ENCODE peak calls at places on chromosomes 11 and 22, in nine cellular contexts. One of them, this sample, is unnamed.
A peak's percentile ranks its signal among the peaks of the same experiment; 100 is the strongest.

GRCh38 chr11:64285885-64286800 is 495 bp downstream of the GPR137 start:
- DNase-seq in uterus: no peak
- DNase-seq in pancreas: peak; percentile 64
- DNase-seq in left ventricle myocardium inferior: no peak
- DNase-seq in tibial artery: no peak
- DNase-seq in K562: no peak
- DNase-seq in lower lobe of right lung: no peak
- DNase-seq in fibroblast of mammary gland: no peak
- DNase-seq in heart left ventricle: no peak
- DNase-seq in this sample: no peak

GRCh38 chr22:17201285-17201945 is 17.8 kb downstream of the ADA2 start:
- DNase-seq in fibroblast of mammary gland: peak; percentile 53
- DNase-seq in lower lobe of right lung: no peak
- DNase-seq in heart left ventricle: no peak
- DNase-seq in tibial artery: no peak
- DNase-seq in uterus: no peak
- DNase-seq in left ventricle myocardium inferior: no peak
- DNase-seq in pancreas: no peak
- DNase-seq in K562: peak; percentile 30
- DNase-seq in this sample: peak; percentile 8

GRCh38 chr11:6612816-6613136 is 760 bp upstream of the TAF10 start:
- DNase-seq in lower lobe of right lung: no peak
- DNase-seq in heart left ventricle: no peak
- DNase-seq in tibial artery: peak; percentile 70
- DNase-seq in pancreas: no peak
- DNase-seq in uterus: no peak
- DNase-seq in K562: peak; percentile 56
- DNase-seq in fibroblast of mammary gland: no peak
- DNase-seq in left ventricle myocardium inferior: no peak
- DNase-seq in this sample: no peak

GRCh38 chr11:86954288-86955110 is 696 bp downstream of the FZD4 start:
- DNase-seq in lower lobe of right lung: peak; percentile 52
- DNase-seq in uterus: peak; percentile 46
- DNase-seq in fibroblast of mammary gland: no peak
- DNase-seq in pancreas: peak; percentile 74
- DNase-seq in tibial artery: peak; percentile 69
- DNase-seq in left ventricle myocardium inferior: no peak
- DNase-seq in heart left ventricle: peak; percentile 59
- DNase-seq in K562: peak; percentile 32
- DNase-seq in this sample: no peak

GRCh38 chr11:88320149-88320559 is 17.4 kb downstream of the CTSC start:
- DNase-seq in left ventricle myocardium inferior: no peak
- DNase-seq in lower lobe of right lung: no peak
- DNase-seq in K562: no peak
- DNase-seq in pancreas: no peak
- DNase-seq in heart left ventricle: no peak
- DNase-seq in uterus: no peak
- DNase-seq in tibial artery: no peak
- DNase-seq in fibroblast of mammary gland: peak; percentile 85
- DNase-seq in this sample: peak; percentile 95

GRCh38 chr11:22787565-22788162 is 41.9 kb downstream of the SVIP start:
- DNase-seq in tibial artery: no peak
- DNase-seq in fibroblast of mammary gland: peak; percentile 36
- DNase-seq in left ventricle myocardium inferior: no peak
- DNase-seq in uterus: no peak
- DNase-seq in pancreas: peak; percentile 8
- DNase-seq in lower lobe of right lung: no peak
- DNase-seq in heart left ventricle: no peak
- DNase-seq in K562: peak; percentile 54
- DNase-seq in this sample: peak; percentile 18

GRCh38 chr11:10428453-10428852 is 26.6 kb upstream of the AMPD3 start:
- DNase-seq in lower lobe of right lung: no peak
- DNase-seq in left ventricle myocardium inferior: no peak
- DNase-seq in heart left ventricle: no peak
- DNase-seq in pancreas: no peak
- DNase-seq in fibroblast of mammary gland: no peak
- DNase-seq in uterus: no peak
- DNase-seq in K562: no peak
- DNase-seq in tibial artery: no peak
- DNase-seq in this sample: no peak

GRCh38 chr22:38132136-38132535 is 21.7 kb upstream of the BAIAP2L2 start:
- DNase-seq in tibial artery: peak; percentile 43
- DNase-seq in K562: no peak
- DNase-seq in heart left ventricle: no peak
- DNase-seq in uterus: no peak
- DNase-seq in left ventricle myocardium inferior: no peak
- DNase-seq in fibroblast of mammary gland: no peak
- DNase-seq in pancreas: no peak
- DNase-seq in lower lobe of right lung: no peak
- DNase-seq in this sample: no peak

GRCh38 chr11:8711895-8712442 is 29.4 kb downstream of the RPL27A start:
- DNase-seq in K562: no peak
- DNase-seq in lower lobe of right lung: no peak
- DNase-seq in tibial artery: no peak
- DNase-seq in left ventricle myocardium inferior: no peak
- DNase-seq in uterus: no peak
- DNase-seq in heart left ventricle: no peak
- DNase-seq in fibroblast of mammary gland: no peak
- DNase-seq in pancreas: no peak
- DNase-seq in this sample: no peak

GRCh38 chr22:37025500-37026070 is 6.0 kb downstream of the MPST start:
- DNase-seq in tibial artery: no peak
- DNase-seq in K562: no peak
- DNase-seq in lower lobe of right lung: no peak
- DNase-seq in fibroblast of mammary gland: no peak
- DNase-seq in heart left ventricle: no peak
- DNase-seq in uterus: no peak
- DNase-seq in pancreas: no peak
- DNase-seq in left ventricle myocardium inferior: no peak
- DNase-seq in this sample: no peak

GRCh38 chr11:123684601-123685000 is 30.2 kb upstream of the SCN3B start:
- DNase-seq in fibroblast of mammary gland: no peak
- DNase-seq in uterus: no peak
- DNase-seq in K562: no peak
- DNase-seq in tibial artery: no peak
- DNase-seq in pancreas: no peak
- DNase-seq in lower lobe of right lung: no peak
- DNase-seq in left ventricle myocardium inferior: no peak
- DNase-seq in heart left ventricle: no peak
- DNase-seq in this sample: no peak

GRCh38 chr11:117792241-117792640 is 4.8 kb downstream of the DSCAML1 start:
- DNase-seq in uterus: no peak
- DNase-seq in K562: no peak
- DNase-seq in pancreas: no peak
- DNase-seq in left ventricle myocardium inferior: no peak
- DNase-seq in lower lobe of right lung: peak; percentile 71
- DNase-seq in fibroblast of mammary gland: no peak
- DNase-seq in tibial artery: no peak
- DNase-seq in heart left ventricle: no peak
- DNase-seq in this sample: no peak

GRCh38 chr22:23068096-23068831 is 2.1 kb upstream of the GNAZ start:
- DNase-seq in pancreas: no peak
- DNase-seq in left ventricle myocardium inferior: no peak
- DNase-seq in heart left ventricle: no peak
- DNase-seq in uterus: peak; percentile 12
- DNase-seq in fibroblast of mammary gland: no peak
- DNase-seq in tibial artery: peak; percentile 59
- DNase-seq in lower lobe of right lung: peak; percentile 43
- DNase-seq in K562: no peak
- DNase-seq in this sample: no peak

GRCh38 chr11:59556115-59556882 is 45.0 kb downstream of the OR4D9 start:
- DNase-seq in K562: peak; percentile 93
- DNase-seq in uterus: peak; percentile 61
- DNase-seq in left ventricle myocardium inferior: peak; percentile 31
- DNase-seq in pancreas: peak; percentile 31
- DNase-seq in lower lobe of right lung: no peak
- DNase-seq in tibial artery: peak; percentile 78
- DNase-seq in heart left ventricle: peak; percentile 45
- DNase-seq in fibroblast of mammary gland: peak; percentile 93
- DNase-seq in this sample: peak; percentile 85

GRCh38 chr11:69799582-69799981 is 19.6 kb downstream of the FGF3 start:
- DNase-seq in pancreas: no peak
- DNase-seq in uterus: no peak
- DNase-seq in fibroblast of mammary gland: peak; percentile 31
- DNase-seq in heart left ventricle: no peak
- DNase-seq in tibial artery: no peak
- DNase-seq in left ventricle myocardium inferior: no peak
- DNase-seq in K562: peak; percentile 67
- DNase-seq in lower lobe of right lung: no peak
- DNase-seq in this sample: peak; percentile 8

GRCh38 chr22:49702068-49702397 is 125.6 kb downstream of the BRD1 start:
- DNase-seq in tibial artery: no peak
- DNase-seq in uterus: no peak
- DNase-seq in lower lobe of right lung: no peak
- DNase-seq in K562: no peak
- DNase-seq in pancreas: no peak
- DNase-seq in fibroblast of mammary gland: no peak
- DNase-seq in heart left ventricle: no peak
- DNase-seq in left ventricle myocardium inferior: no peak
- DNase-seq in this sample: no peak

GRCh38 chr11:64313491-64314145 is 3.7 kb downstream of the TRMT112 start:
- DNase-seq in fibroblast of mammary gland: peak; percentile 72
- DNase-seq in lower lobe of right lung: no peak
- DNase-seq in left ventricle myocardium inferior: peak; percentile 69
- DNase-seq in heart left ventricle: peak; percentile 58
- DNase-seq in uterus: no peak
- DNase-seq in pancreas: no peak
- DNase-seq in tibial artery: peak; percentile 84
- DNase-seq in K562: no peak
- DNase-seq in this sample: no peak

GRCh38 chr11:7072401-7073028 is 16.3 kb upstream of the RBMXL2 start:
- DNase-seq in heart left ventricle: no peak
- DNase-seq in fibroblast of mammary gland: no peak
- DNase-seq in pancreas: no peak
- DNase-seq in tibial artery: no peak
- DNase-seq in uterus: no peak
- DNase-seq in left ventricle myocardium inferior: no peak
- DNase-seq in K562: peak; percentile 30
- DNase-seq in lower lobe of right lung: no peak
- DNase-seq in this sample: no peak

DNA sequence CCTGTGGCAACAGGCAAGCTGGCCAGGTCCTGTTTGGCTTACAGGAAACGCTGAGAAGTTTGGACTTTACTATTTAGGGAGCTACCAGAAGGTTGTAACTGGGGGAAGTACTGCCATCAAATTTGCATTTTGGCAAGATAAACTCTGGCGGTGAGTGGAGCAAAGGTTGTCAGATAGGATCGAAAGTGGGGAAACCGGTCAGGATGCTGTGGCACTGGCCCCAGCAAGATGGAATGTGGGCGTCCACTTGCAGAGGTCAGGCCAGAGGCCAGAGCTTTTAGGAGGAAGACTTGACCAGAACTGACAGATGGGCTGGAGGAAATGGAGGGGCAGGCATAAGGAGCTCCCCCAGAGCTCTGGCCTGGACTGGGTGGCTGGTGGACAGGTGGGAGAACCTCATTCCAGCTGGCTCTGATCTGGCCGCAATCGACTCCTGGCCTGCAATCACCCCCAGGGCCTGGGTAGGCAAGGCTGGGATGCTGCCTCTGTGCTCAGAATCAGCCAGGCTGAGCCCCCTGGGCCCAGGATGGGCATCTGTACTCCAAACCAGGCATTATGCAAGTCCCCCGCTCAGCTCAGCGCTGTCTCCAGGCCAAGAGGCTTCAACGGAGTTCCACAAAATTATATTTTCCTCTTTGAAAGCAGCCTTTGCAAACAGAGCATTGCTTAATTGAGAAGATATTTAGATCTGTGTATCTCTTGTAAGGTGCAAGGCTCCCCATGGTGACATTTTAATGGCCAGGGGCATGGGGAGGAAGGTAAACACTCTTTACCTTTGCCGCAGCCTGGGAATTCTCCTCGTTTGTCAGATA is 178.3 kb upstream of the NECTIN1 start:
- DNase-seq in heart left ventricle: no peak
- DNase-seq in left ventricle myocardium inferior: no peak
- DNase-seq in tibial artery: no peak
- DNase-seq in uterus: no peak
- DNase-seq in fibroblast of mammary gland: no peak
- DNase-seq in pancreas: peak; percentile 77
- DNase-seq in lower lobe of right lung: peak; percentile 56
- DNase-seq in K562: no peak
- DNase-seq in this sample: no peak
- H3K4me3 ChIP-seq in heart left ventricle: no peak overlapping the region
- H3K4me3 ChIP-seq in left ventricle myocardium inferior: no peak overlapping the region
- H3K4me3 ChIP-seq in tibial artery: no peak overlapping the region
- H3K4me3 ChIP-seq in uterus: no peak overlapping the region
- H3K4me3 ChIP-seq in fibroblast of mammary gland: no peak overlapping the region
- H3K4me3 ChIP-seq in pancreas: no peak overlapping the region
- H3K4me3 ChIP-seq in lower lobe of right lung: no peak overlapping the region
- H3K4me3 ChIP-seq in K562: no peak overlapping the region
- H3K4me3 ChIP-seq in this sample: no peak overlapping the region

GRCh38 chr11:130782361-130783221 is 133.7 kb downstream of the SNX19 start:
- DNase-seq in fibroblast of mammary gland: peak; percentile 73
- DNase-seq in pancreas: no peak
- DNase-seq in left ventricle myocardium inferior: no peak
- DNase-seq in lower lobe of right lung: no peak
- DNase-seq in heart left ventricle: no peak
- DNase-seq in uterus: no peak
- DNase-seq in K562: no peak
- DNase-seq in tibial artery: no peak
- DNase-seq in this sample: peak; percentile 38
- TF ChIP-seq CTCF in fibroblast of mammary gland: no peak
- TF ChIP-seq CTCF in pancreas: no peak
- TF ChIP-seq CTCF in left ventricle myocardium inferior: no peak
- TF ChIP-seq CTCF in lower lobe of right lung: no peak
- TF ChIP-seq CTCF in heart left ventricle: no peak
- TF ChIP-seq CTCF in uterus: no peak
- TF ChIP-seq CTCF in K562: no peak
- TF ChIP-seq CTCF in tibial artery: no peak
- TF ChIP-seq CTCF in this sample: no peak

DNA sequence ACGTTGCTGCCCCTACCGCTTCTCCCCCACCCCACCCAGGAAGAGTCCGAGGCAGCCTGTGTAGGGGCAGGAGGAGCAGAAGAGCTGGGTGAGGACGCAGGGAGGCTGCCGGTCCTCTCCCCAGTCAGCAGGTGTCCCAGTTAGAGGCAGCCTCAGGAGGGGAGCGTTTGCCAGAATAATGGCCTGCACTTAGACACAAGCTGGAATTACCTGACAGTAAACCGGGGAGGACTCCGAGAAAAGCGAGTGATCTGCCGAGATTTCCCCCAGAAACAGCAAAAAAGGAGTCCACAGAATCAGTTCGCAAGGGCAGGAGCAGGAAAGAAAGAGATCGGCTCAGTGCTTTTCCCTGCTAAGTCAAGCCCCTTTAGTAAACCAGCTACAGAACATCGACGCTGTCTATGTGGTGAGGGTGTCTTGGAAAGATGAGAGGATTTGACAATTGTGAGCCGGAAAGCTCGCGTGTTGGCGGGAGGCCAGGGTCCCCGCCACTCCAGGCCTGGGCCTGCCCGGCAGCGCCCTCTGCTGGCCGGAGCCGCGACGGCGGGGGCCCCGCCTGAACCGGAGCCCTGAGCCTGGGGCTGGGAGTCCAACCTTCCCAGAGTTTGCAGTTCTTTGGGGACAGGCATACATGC is 17.7 kb upstream of the THRSP start:
- DNase-seq in K562: peak; percentile 85
- DNase-seq in heart left ventricle: peak; percentile 80
- DNase-seq in lower lobe of right lung: peak; percentile 86
- DNase-seq in left ventricle myocardium inferior: peak; percentile 83
- DNase-seq in pancreas: peak; percentile 72
- DNase-seq in tibial artery: peak; percentile 88
- DNase-seq in uterus: peak; percentile 76
- DNase-seq in fibroblast of mammary gland: peak; percentile 57
- DNase-seq in this sample: peak; percentile 65
- H3K4me3 ChIP-seq in K562: no peak overlapping the region
- H3K4me3 ChIP-seq in heart left ventricle: peak overlapping the region; percentile 59
- H3K4me3 ChIP-seq in lower lobe of right lung: peak overlapping the region; percentile 59
- H3K4me3 ChIP-seq in left ventricle myocardium inferior: peak overlapping the region; percentile 64
- H3K4me3 ChIP-seq in pancreas: peak overlapping the region; percentile 52
- H3K4me3 ChIP-seq in tibial artery: peak overlapping the region; percentile 57
- H3K4me3 ChIP-seq in uterus: peak overlapping the region; percentile 37
- H3K4me3 ChIP-seq in fibroblast of mammary gland: peak overlapping the region; percentile 54
- H3K4me3 ChIP-seq in this sample: peak overlapping the region; percentile 52

GRCh38 chr11:111978028-111978771 is 41.1 kb downstream of the DIXDC1 start:
- DNase-seq in lower lobe of right lung: no peak
- DNase-seq in fibroblast of mammary gland: peak; percentile 73
- DNase-seq in uterus: peak; percentile 82
- DNase-seq in tibial artery: peak; percentile 90
- DNase-seq in K562: peak; percentile 66
- DNase-seq in pancreas: no peak
- DNase-seq in heart left ventricle: peak; percentile 64
- DNase-seq in left ventricle myocardium inferior: peak; percentile 37
- DNase-seq in this sample: peak; percentile 76
- TF ChIP-seq CTCF in lower lobe of right lung: no peak
- TF ChIP-seq CTCF in fibroblast of mammary gland: peak; percentile 6
- TF ChIP-seq CTCF in uterus: peak; percentile 12
- TF ChIP-seq CTCF in tibial artery: peak; percentile 36
- TF ChIP-seq CTCF in K562: peak; percentile 2
- TF ChIP-seq CTCF in pancreas: no peak
- TF ChIP-seq CTCF in heart left ventricle: no peak
- TF ChIP-seq CTCF in left ventricle myocardium inferior: peak; percentile 26
- TF ChIP-seq CTCF in this sample: no peak